ENCODE peak calls at places on chromosomes 3 and 15, in nine cellular contexts. S is nephron progenitor cell; T is stimulated activated CD4-positive, alpha-beta T cell treated with anti-CD3 and anti-CD28 coated beads, Interleukin-12 subunit alpha, Interleukin-12 subunit beta, amount 100 ng/mL, for 24 hours; Q is T follicular helper cell; M is HS-27A; X is left colon; A is activated T-cell treated with anti-CD3 and anti-CD28 coated beads for 1 hour; G is SJCRH30; U is GM18507. I is an unnamed sample.

GRCh38 chr3:141231923-141232861 is 567 bp downstream of the PXYLP1 start:
- DNase-seq in A (peak; percentile 9), S (peak; percentile 67), G (peak; percentile 26), M (no peak), T (no peak), Q (no peak), U (no peak), X (peak; percentile 65), I (no peak)

GRCh38 chr3:68059628-68060027 is 405.2 kb upstream of the SUCLG2 start:
- DNase-seq in A (no peak), X (no peak), S (no peak), U (no peak), Q (no peak), T (no peak), G (no peak), M (no peak), I (no peak)

GRCh38 chr15:101050647-101051290 is 131.6 kb downstream of the LRRK1 start:
- DNase-seq in S (no peak), T (no peak), Q (no peak), G (no peak), X (no peak), A (no peak), U (no peak), M (no peak), I (no peak)

GRCh38 chr3:160180581-160181216 is 44.5 kb upstream of the C3orf80 start:
- DNase-seq in G (no peak), M (no peak), A (no peak), T (no peak), X (no peak), U (no peak), Q (no peak), S (peak; percentile 31), I (no peak)

GRCh38 chr15:22927761-22928160 is 52.4 kb downstream of the CYFIP1 start:
- DNase-seq in U (no peak), A (no peak), M (no peak), X (no peak), T (no peak), G (no peak), S (no peak), Q (no peak), I (no peak)

GRCh38 chr3:107082527-107082926 is 294.7 kb upstream of the CCDC54 start:
- DNase-seq in T (no peak), Q (no peak), S (no peak), M (no peak), X (no peak), A (no peak), U (no peak), G (no peak), I (no peak)

GRCh38 chr3:187520027-187520945 is 149.9 kb downstream of the SST start:
- DNase-seq in M (no peak), S (no peak), A (no peak), Q (no peak), G (no peak), T (no peak), X (no peak), U (no peak), I (no peak)

GRCh38 chr3:94525039-94525438 is 462.2 kb downstream of the NSUN3 start:
- DNase-seq in Q (no peak), U (no peak), X (no peak), S (peak; percentile 15), M (no peak), T (no peak), G (peak; percentile 97), A (no peak), I (no peak)

GRCh38 chr15:50145451-50145872 is 26.4 kb upstream of the ATP8B4 start:
- DNase-seq in M (peak; percentile 86), Q (no peak), A (no peak), X (no peak), U (no peak), S (peak; percentile 17), T (no peak), G (peak; percentile 90), I (no peak)

GRCh38 chr3:11698326-11699082 is 54.8 kb upstream of the VGLL4 start:
- DNase-seq in Q (no peak), A (no peak), U (no peak), T (no peak), G (no peak), S (no peak), X (no peak), M (no peak), I (no peak)

GRCh38 chr15:85764304-85764633 is 30.5 kb downstream of the KLHL25 start:
- DNase-seq in G (no peak), Q (no peak), M (no peak), U (no peak), S (no peak), X (no peak), T (no peak), A (no peak), I (no peak)

GRCh38 chr3:192906940-192907339 is 10.7 kb downstream of the MB21D2 start:
- DNase-seq in G (no peak), M (no peak), T (no peak), U (no peak), Q (no peak), X (no peak), A (no peak), S (no peak), I (no peak)

GRCh38 chr3:174355505-174355904 is 503.6 kb upstream of the NAALADL2 start:
- DNase-seq in X (no peak), Q (no peak), T (no peak), G (peak; percentile 38), A (no peak), S (no peak), M (peak; percentile 26), U (no peak), I (no peak)

GRCh38 chr15:93203036-93203435 is 114.0 kb upstream of the RGMA start:
- DNase-seq in M (no peak), U (no peak), T (no peak), X (no peak), S (no peak), G (no peak), Q (no peak), A (no peak), I (no peak)

GRCh38 chr3:173404156-173404555 is 6.6 kb downstream of the NLGN1 start:
- DNase-seq in G (no peak), U (no peak), A (no peak), Q (no peak), S (no peak), M (no peak), T (no peak), X (no peak), I (no peak)

GRCh38 chr3:144553301-144553700 is 581.7 kb downstream of the DIPK2A start:
- DNase-seq in M (no peak), A (no peak), T (no peak), G (no peak), S (no peak), U (no peak), Q (no peak), X (no peak), I (no peak)

GRCh38 chr3:118548434-118548833 is 486.2 kb downstream of the IGSF11 start:
- DNase-seq in S (no peak), X (no peak), M (peak; percentile 36), G (peak; percentile 6), T (no peak), A (no peak), U (no peak), Q (no peak), I (no peak)

GRCh38 chr15:31328999-31329639 is 2.5 kb downstream of the KLF13 start:
- DNase-seq in Q (no peak), X (peak; percentile 84), U (no peak), A (no peak), G (no peak), M (no peak), S (peak; percentile 47), T (no peak), I (no peak)

GRCh38 chr15:88454867-88455810 is 12.0 kb downstream of the MRPL46 start:
- DNase-seq in X (peak; percentile 76), T (no peak), G (peak; percentile 90), S (peak; percentile 64), A (peak; percentile 13), M (peak; percentile 59), Q (peak; percentile 7), U (peak; percentile 36), I (no peak)

GRCh38 chr15:88701561-88702095 is 62.8 kb downstream of the ISG20 start:
- DNase-seq in X (peak; percentile 29), T (no peak), U (peak; percentile 26), G (peak; percentile 49), S (peak; percentile 30), M (no peak), Q (peak; percentile 10), A (peak; percentile 7), I (peak; percentile 10)

GRCh38 chr3:67489816-67490215 is 164.6 kb downstream of the SUCLG2 start:
- DNase-seq in U (no peak), X (no peak), T (no peak), M (no peak), A (no peak), Q (no peak), S (no peak), G (no peak), I (no peak)

GRCh38 chr3:134430174-134430573 is 55.6 kb downstream of the ANAPC13 start:
- DNase-seq in S (no peak), A (no peak), T (no peak), U (no peak), M (no peak), X (no peak), Q (no peak), G (no peak), I (no peak)

I was measured in effector CD4-positive, alpha-beta T cell.